ENCODE peak calls at places on chromosomes 3 and 15, in four cellular contexts. Q, D, P and I are unnamed samples.

GRCh38 chr3:9028134-9028533 is 64.9 kb upstream of the RAD18 start:
- DNase-seq in Q (no peak), D (no peak), P (no peak), I (no peak)

GRCh38 chr3:38137615-38138346 is 680 bp upstream of the MYD88 start:
- DNase-seq in Q (no peak), D (peak; percentile 45), P (no peak), I (no peak)

GRCh38 chr15:40338041-40338657 is 2.6 kb downstream of the CCDC9B start:
- DNase-seq in Q (peak; percentile 58), D (peak; percentile 87), P (no peak), I (no peak)

GRCh38 chr15:58529041-58529440 is 97.2 kb downstream of the LIPC start:
- DNase-seq in Q (no peak), D (no peak), P (no peak), I (no peak)

GRCh38 chr3:114686624-114687023 is 392.8 kb downstream of the TIGIT start:
- DNase-seq in Q (no peak), D (no peak), P (no peak), I (no peak)

GRCh38 chr3:4894891-4895530 is 84.2 kb upstream of the BHLHE40 start:
- DNase-seq in Q (no peak), D (no peak), P (no peak), I (no peak)

GRCh38 chr15:47718474-47719440 is 1.5 kb downstream of the SEMA6D start:
- DNase-seq in Q (no peak), D (no peak), P (no peak), I (no peak)

GRCh38 chr15:65952425-65953053 is 83.2 kb downstream of the RAB11A start:
- DNase-seq in Q (peak; percentile 11), D (peak; percentile 42), P (no peak), I (no peak)

GRCh38 chr15:69757186-69757585 is 304.6 kb downstream of the RPLP1 start:
- DNase-seq in Q (no peak), D (no peak), P (no peak), I (no peak)

GRCh38 chr15:33584797-33585196 is 274.0 kb downstream of the RYR3 start:
- DNase-seq in Q (no peak), D (no peak), P (no peak), I (peak; percentile 7)

GRCh38 chr3:171672538-171672937 is 137.7 kb downstream of the PLD1 start:
- DNase-seq in Q (no peak), D (no peak), P (no peak), I (no peak)

GRCh38 chr3:138296639-138297038 is 33.0 kb downstream of the NME9 start:
- DNase-seq in Q (no peak), D (no peak), P (no peak), I (no peak)

GRCh38 chr3:51886447-51886846 is 11.0 kb upstream of the IQCF5 start:
- DNase-seq in Q (no peak), D (no peak), P (no peak), I (no peak)

DNA sequence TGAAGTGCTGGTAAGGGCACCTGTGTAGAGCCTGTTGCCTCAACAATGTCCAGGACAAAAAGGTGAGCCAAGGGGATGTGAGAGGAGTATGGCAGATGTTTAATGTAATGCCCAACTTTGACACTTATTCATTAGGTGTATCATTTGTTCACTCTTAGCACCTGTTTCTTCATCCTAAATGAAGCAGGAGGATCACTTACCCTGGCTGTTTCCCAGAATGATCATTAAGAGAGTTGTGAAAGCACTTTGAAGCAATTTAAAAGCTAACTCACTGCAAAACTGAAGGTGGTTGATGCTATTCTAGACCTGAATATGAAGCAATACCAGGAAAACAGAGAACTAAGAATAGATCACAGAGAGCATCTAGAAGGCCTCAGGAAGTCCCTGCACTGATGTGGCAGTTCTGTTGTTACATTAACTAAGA is 3.4 kb upstream of the HHLA2 start:
- DNase-seq in Q (no peak), D (no peak), P (peak; percentile 69), I (no peak)
- TF ChIP-seq REST in Q (no peak), D (no peak), P (no peak), I (no peak)

GRCh38 chr15:76196286-76196948 is 114.9 kb downstream of the ETFA start:
- DNase-seq in Q (peak; percentile 86), D (peak; percentile 75), P (no peak), I (no peak)
- TF ChIP-seq REST in Q (no peak), D (no peak), P (no peak), I (no peak)

GRCh38 chr3:120595788-120596115 is 384 bp upstream of the NDUFB4 start:
- DNase-seq in Q (no peak), D (no peak), P (no peak), I (no peak)
- TF ChIP-seq REST in Q (no peak), D (no peak), P (no peak), I (no peak)

DNA sequence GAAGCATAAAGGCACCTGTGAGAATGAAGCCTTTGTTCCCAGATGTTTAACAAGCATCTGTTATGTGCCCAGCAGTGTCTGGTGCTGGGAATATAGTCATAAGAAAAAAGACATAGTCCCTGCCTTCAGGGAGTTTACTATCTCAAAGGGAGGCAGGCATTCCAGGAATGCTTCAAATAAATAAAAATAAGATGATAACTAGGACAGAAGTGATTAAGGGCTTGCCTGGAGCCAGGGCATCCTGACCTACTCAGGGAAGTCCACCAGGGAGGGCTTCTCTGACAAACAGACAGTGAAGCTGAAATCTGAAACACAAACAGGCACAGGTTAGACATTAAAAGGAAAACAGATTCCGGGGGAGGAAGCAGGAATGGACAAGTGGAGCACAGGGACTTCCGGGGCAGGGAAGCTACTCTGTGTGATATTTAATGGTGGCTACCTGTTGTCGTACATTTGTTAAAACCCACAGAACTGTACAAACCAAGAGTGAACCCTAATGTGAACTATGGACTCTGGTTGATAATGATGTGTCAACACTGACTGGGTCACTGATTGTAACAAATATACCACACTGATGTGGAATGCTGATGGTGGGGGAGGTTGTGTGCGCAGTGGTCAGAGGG is 53.3 kb downstream of the ITGB5 start:
- DNase-seq in Q (peak; percentile 99), D (no peak), P (no peak), I (no peak)
- TF ChIP-seq REST in Q (peak; percentile 64), D (no peak), P (no peak), I (no peak)

GRCh38 chr15:73956276-73957086 is 30.2 kb downstream of the LOXL1 start:
- DNase-seq in Q (no peak), D (no peak), P (no peak), I (peak; percentile 77)
- TF ChIP-seq REST in Q (no peak), D (no peak), P (no peak), I (no peak)

GRCh38 chr3:196489747-196490146 is 13.8 kb downstream of the RNF168 start:
- DNase-seq in Q (no peak), D (no peak), P (no peak), I (no peak)
- TF ChIP-seq REST in Q (no peak), D (no peak), P (no peak), I (no peak)

GRCh38 chr15:80152896-80153876 is at the start of gene FAH:
- DNase-seq in Q (peak; percentile 30), D (peak; percentile 57), P (no peak), I (no peak)
- TF ChIP-seq REST in Q (no peak), D (no peak), P (no peak), I (no peak)

GRCh38 chr15:67542462-67543347 is at the start of gene MAP2K5:
- DNase-seq in Q (peak; percentile 48), D (peak; percentile 90), P (no peak), I (no peak)
- TF ChIP-seq REST in Q (no peak), D (no peak), P (no peak), I (no peak)

GRCh38 chr3:24294150-24294549 is 200.5 kb downstream of the THRB start:
- DNase-seq in Q (no peak), D (no peak), P (no peak), I (no peak)

GRCh38 chr3:24290596-24290995 is 204.1 kb downstream of the THRB start:
- DNase-seq in Q (no peak), D (no peak), P (no peak), I (no peak)

GRCh38 chr3:24286405-24286804 is 208.2 kb downstream of the THRB start:
- DNase-seq in Q (no peak), D (no peak), P (no peak), I (no peak)

GRCh38 chr3:24287728-24288450 is 206.8 kb downstream of the THRB start:
- DNase-seq in Q (no peak), D (no peak), P (no peak), I (no peak)

DNA sequence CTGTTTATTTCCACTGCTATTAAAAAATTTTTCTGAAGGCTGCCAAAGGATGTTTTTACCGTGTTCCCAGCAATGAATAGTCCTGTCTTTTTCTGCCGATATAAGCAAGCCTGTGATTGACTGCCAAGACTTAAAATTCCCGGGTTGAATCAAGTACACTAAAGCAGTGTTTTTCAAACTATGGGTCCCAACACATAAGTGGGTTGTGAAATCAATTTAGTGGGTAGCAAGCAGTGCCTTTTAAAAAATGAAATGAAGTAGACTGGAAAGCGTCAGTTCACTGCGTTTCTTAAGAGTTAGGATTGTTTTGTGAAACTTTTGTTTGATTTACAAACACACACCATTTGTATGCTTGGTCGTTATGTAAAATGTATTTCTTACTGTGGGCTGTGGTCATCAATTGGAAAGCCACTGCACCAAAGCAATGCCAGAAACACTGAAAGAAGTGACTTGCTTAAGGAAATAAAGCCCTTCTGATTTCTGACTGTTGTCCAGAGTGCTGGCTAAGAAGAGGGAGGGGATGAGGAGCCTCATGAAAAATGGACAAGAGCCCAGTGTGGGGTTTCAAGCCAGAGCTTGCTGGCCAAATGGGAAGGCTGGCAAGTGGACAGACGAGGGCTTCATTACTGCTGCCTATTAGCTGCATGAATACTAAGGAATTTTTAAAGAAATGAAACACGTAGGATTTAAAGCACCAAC is 206.0 kb downstream of the THRB start:
- DNase-seq in Q (no peak), D (no peak), P (no peak), I (no peak)
- TF ChIP-seq REST in Q (no peak), D (no peak), P (no peak), I (no peak)

GRCh38 chr3:146088840-146089239 is 72.1 kb downstream of the PLOD2 start:
- DNase-seq in Q (no peak), D (no peak), P (no peak), I (no peak)

GRCh38 chr3:146091397-146091796 is 69.6 kb downstream of the PLOD2 start:
- DNase-seq in Q (no peak), D (no peak), P (no peak), I (no peak)

GRCh38 chr3:146090521-146090920 is 70.5 kb downstream of the PLOD2 start:
- DNase-seq in Q (no peak), D (no peak), P (no peak), I (no peak)

GRCh38 chr3:146092230-146092629 is 68.8 kb downstream of the PLOD2 start:
- DNase-seq in Q (peak; percentile 3), D (no peak), P (no peak), I (no peak)

GRCh38 chr3:146093928-146094327 is 67.1 kb downstream of the PLOD2 start:
- DNase-seq in Q (no peak), D (no peak), P (no peak), I (no peak)
- TF ChIP-seq REST in Q (no peak), D (no peak), P (no peak), I (no peak)